ENCODE peak calls at places on chromosomes 2 and 18, in seven cellular contexts. Q is uterus, Z is ovary, M is tibial nerve, H is ascending aorta, A is A549, N is HepG2. J is an unnamed sample. For H3K4me1, the result is how much of the 10 kb centered on the place peaks cover.

GRCh38 chr2:155690785-155691184 is 641.7 kb downstream of the NR4A2 start:
- DNase-seq in N (no peak), M (no peak), H (no peak), Z (no peak), Q (no peak), A (no peak), J (no peak)

GRCh38 chr2:229669841-229670240 is 44.5 kb downstream of the DNER start:
- DNase-seq in A (no peak), N (no peak), H (no peak), Q (no peak), Z (no peak), M (no peak), J (no peak)

GRCh38 chr2:122660786-122661634 is 905.6 kb downstream of the TSN start:
- DNase-seq in M (no peak), H (no peak), Z (no peak), A (no peak), Q (no peak), N (no peak), J (no peak)

GRCh38 chr2:26911911-26912861 is 58.3 kb upstream of the MAPRE3 start:
- DNase-seq in H (peak), A (no peak), M (no peak), Z (no peak), N (no peak), Q (no peak), J (peak)

GRCh38 chr2:12305931-12306330 is 410.8 kb upstream of the TRIB2 start:
- DNase-seq in M (no peak), A (no peak), N (no peak), Q (no peak), H (no peak), Z (no peak), J (no peak)

GRCh38 chr2:80361904-80362303 is 57.4 kb upstream of the LRRTM1 start:
- DNase-seq in Q (no peak), H (no peak), Z (no peak), M (no peak), A (no peak), N (no peak), J (no peak)

GRCh38 chr18:48422947-48423378 is 13.8 kb upstream of the ZBTB7C start:
- DNase-seq in H (no peak), Z (no peak), N (no peak), M (no peak), A (no peak), Q (no peak), J (no peak)

GRCh38 chr2:6497048-6497447 is 368.7 kb downstream of the CMPK2 start:
- DNase-seq in A (no peak), H (no peak), Z (no peak), M (no peak), Q (no peak), N (no peak), J (no peak)

GRCh38 chr2:152407204-152407721 is 72.3 kb downstream of the FMNL2 start:
- DNase-seq in M (peak), Z (peak), A (peak), Q (peak), N (no peak), H (peak), J (peak)

GRCh38 chr2:8458461-8459459 is 223.1 kb upstream of the ID2 start:
- DNase-seq in Q (no peak), N (no peak), H (no peak), A (no peak), M (no peak), Z (no peak), J (no peak)

GRCh38 chr2:120617055-120617454 is 118.6 kb upstream of the GLI2 start:
- DNase-seq in Z (no peak), A (no peak), N (no peak), M (no peak), Q (no peak), H (no peak), J (no peak)

GRCh38 chr2:42906557-42907380 is 114.4 kb upstream of the HAAO start:
- DNase-seq in M (peak), Z (peak), N (no peak), A (no peak), H (peak), Q (peak), J (peak)

GRCh38 chr2:43086451-43087221 is 139.8 kb downstream of the ZFP36L2 start:
- DNase-seq in A (peak), H (peak), N (peak), Z (peak), Q (peak), M (peak), J (peak)

GRCh38 chr2:179460530-179460929 is 195.9 kb upstream of the SESTD1 start:
- DNase-seq in M (no peak), Z (no peak), A (no peak), H (no peak), Q (no peak), N (peak), J (peak)

GRCh38 chr2:24333019-24333540 is 27.3 kb downstream of the ITSN2 start:
- DNase-seq in H (no peak), A (no peak), Q (no peak), Z (no peak), N (no peak), M (no peak), J (no peak)

GRCh38 chr2:165277295-165277694 is 38.1 kb downstream of the SCN2A start:
- DNase-seq in Z (no peak), M (no peak), H (no peak), N (no peak), Q (no peak), A (no peak), J (peak)

GRCh38 chr2:203949228-203949627 is 12.7 kb downstream of the ICOS start:
- DNase-seq in Q (no peak), M (no peak), Z (no peak), N (no peak), A (no peak), H (no peak), J (no peak)

GRCh38 chr2:100285691-100286090 is 36.6 kb downstream of the LONRF2 start:
- DNase-seq in H (no peak), Z (peak), Q (peak), N (no peak), M (no peak), A (no peak), J (peak)

GRCh38 chr18:21134895-21135294 is 23.3 kb upstream of the ROCK1 start:
- DNase-seq in Z (no peak), M (no peak), A (no peak), N (no peak), H (no peak), Q (no peak), J (peak)

GRCh38 chr2:24287171-24287570 is 73.2 kb downstream of the ITSN2 start:
- DNase-seq in H (no peak), N (no peak), A (no peak), Z (no peak), M (no peak), Q (no peak), J (no peak)

GRCh38 chr2:183229386-183229785 is 105.1 kb downstream of the NUP35 start:
- DNase-seq in A (no peak), N (no peak), Z (no peak), M (no peak), H (no peak), Q (no peak), J (no peak)

GRCh38 chr2:24399434-24400206 is 39.3 kb upstream of the ITSN2 start:
- DNase-seq in Z (no peak), M (no peak), A (no peak), N (peak), Q (no peak), H (no peak), J (no peak)

GRCh38 chr2:88735133-88735532 is 43.7 kb downstream of the RPIA start:
- DNase-seq in A (no peak), H (no peak), N (no peak), Q (no peak), Z (no peak), M (no peak), J (no peak)

GRCh38 chr2:66443977-66444855 is 9.3 kb downstream of the MEIS1 start:
- DNase-seq in H (no peak), A (no peak), N (no peak), Q (peak), M (no peak), Z (peak), J (no peak)

GRCh38 chr2:206921507-206921906 is 17.8 kb upstream of the CPO start:
- DNase-seq in Z (no peak), A (no peak), M (peak), Q (no peak), N (no peak), H (no peak), J (no peak)

GRCh38 chr2:184154438-184154837 is 443.9 kb upstream of the ZNF804A start:
- DNase-seq in Z (no peak), H (no peak), N (no peak), M (no peak), Q (no peak), A (no peak), J (no peak)

GRCh38 chr2:107747964-107748583 is 78.6 kb upstream of the RGPD4 start:
- DNase-seq in N (no peak), Z (no peak), A (no peak), M (no peak), Q (no peak), H (no peak), J (no peak)

DNA sequence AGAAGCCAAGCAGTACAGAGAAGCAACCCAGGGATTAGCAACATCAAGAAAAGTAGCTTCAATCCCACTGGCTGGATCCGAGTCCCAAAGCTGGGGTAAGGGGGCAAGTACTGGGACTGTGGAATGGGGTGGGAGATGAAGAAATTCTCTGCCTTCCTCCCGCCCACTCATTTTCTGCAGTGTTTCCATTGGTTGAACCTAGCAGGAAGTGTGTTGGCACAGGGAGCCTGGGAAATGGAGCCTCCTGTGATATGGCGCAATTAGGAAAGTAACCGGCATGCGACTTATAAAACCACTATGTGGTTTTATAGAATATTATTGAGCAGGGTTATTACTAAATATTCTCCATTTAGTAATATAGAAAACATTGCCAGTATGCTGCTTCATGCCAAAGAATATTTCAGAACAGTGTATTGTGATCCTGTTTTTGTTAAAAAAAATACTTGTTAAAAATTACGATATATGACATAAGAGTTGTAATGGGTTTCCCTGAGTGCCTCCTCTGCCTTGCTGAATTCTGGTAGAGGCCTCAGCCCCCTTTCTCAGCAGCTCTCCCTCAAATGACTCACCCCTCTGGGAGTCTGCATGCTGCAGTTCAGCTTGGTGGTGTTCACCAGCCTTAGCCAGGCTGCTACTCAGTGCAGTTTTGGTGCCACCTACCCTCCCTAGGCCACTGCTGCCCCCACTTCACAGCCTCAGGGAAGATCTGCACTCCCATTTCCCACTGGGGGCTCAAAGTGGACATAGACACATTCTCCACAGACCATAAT is 60.5 kb downstream of the HK2 start:
- DNase-seq in Q (no peak), M (no peak), A (no peak), Z (no peak), N (no peak), H (no peak), J (peak)
- H3K4me1 ChIP-seq in Q (under half), M (under half), A (under half), Z (under half), N (under half), H (under half), J (under half)

GRCh38 chr2:205714058-205714776 is 31.9 kb downstream of the NRP2 start:
- DNase-seq in H (no peak), N (no peak), A (no peak), M (no peak), Z (no peak), Q (no peak), J (no peak)

GRCh38 chr2:205714789-205715411 is 32.6 kb downstream of the NRP2 start:
- DNase-seq in Q (no peak), N (no peak), A (no peak), Z (no peak), M (no peak), H (no peak), J (no peak)

GRCh38 chr2:205717999-205718398 is 35.7 kb downstream of the NRP2 start:
- DNase-seq in Q (no peak), H (no peak), A (no peak), N (no peak), Z (no peak), M (no peak), J (no peak)

GRCh38 chr2:205712983-205713531 is 30.8 kb downstream of the NRP2 start:
- DNase-seq in A (no peak), Q (no peak), H (no peak), M (no peak), Z (no peak), N (no peak), J (peak)

GRCh38 chr2:205716126-205716525 is 33.8 kb downstream of the NRP2 start:
- DNase-seq in Z (no peak), N (no peak), Q (no peak), M (no peak), A (peak), H (no peak), J (no peak)
- TF ChIP-seq CTCF in Z (no peak), N (peak), Q (no peak), M (no peak), A (peak), H (no peak), J (no peak)

GRCh38 chr2:20618468-20618885 is 32.4 kb downstream of the HS1BP3 start:
- DNase-seq in A (no peak), H (peak), Z (no peak), M (peak), Q (peak), N (no peak), J (no peak)

GRCh38 chr2:20616341-20616871 is 34.5 kb downstream of the HS1BP3 start:
- DNase-seq in H (peak), Q (peak), M (no peak), A (no peak), N (no peak), Z (peak), J (no peak)

GRCh38 chr2:20615466-20616241 is 35.2 kb downstream of the HS1BP3 start:
- DNase-seq in N (peak), Q (peak), H (peak), M (peak), Z (peak), A (no peak), J (no peak)

GRCh38 chr2:20617892-20618467 is 32.9 kb downstream of the HS1BP3 start:
- DNase-seq in M (peak), A (peak), N (peak), H (peak), Q (peak), Z (peak), J (peak)

GRCh38 chr2:20617081-20617575 is 33.8 kb downstream of the HS1BP3 start:
- DNase-seq in H (peak), N (no peak), A (no peak), Z (peak), M (peak), Q (peak), J (no peak)
- H3K4me1 ChIP-seq in H (half or more), N (half or more), A (under half), Z (under half), M (half or more), Q (under half), J (under half)

GRCh38 chr18:26656944-26657536 is 108.7 kb upstream of the KCTD1 start:
- DNase-seq in Z (peak), H (peak), M (peak), A (peak), N (peak), Q (peak), J (peak)
- TF ChIP-seq CTCF in Z (no peak), H (no peak), M (no peak), A (no peak), N (peak), Q (peak), J (peak)

DNA sequence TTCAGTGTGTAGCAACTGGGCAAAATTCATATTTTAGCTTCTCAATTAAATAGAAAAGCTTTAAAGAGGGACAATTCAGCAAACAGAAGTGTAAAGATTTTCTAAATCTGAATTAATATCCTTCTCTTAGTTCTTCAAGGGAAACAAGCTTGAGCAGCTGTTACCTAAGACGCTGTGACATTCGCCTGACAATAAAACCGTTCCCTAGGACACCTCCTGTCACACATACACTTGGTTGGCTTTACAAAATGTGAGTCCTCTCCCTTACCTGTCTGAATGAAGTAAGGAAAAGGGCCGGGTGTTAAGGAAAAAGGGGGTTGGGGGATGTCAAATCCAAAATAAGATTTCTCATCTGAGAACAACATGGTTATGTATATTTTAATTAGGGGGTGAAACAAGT is 2.1 kb downstream of the SERTAD2 start:
- DNase-seq in N (no peak), M (no peak), H (no peak), A (no peak), Z (no peak), Q (no peak), J (no peak)
- H3K4me1 ChIP-seq in N (half or more), M (under half), H (under half), A (half or more), Z (under half), Q (under half), J (under half)

GRCh38 chr2:172430027-172430426 is 2.6 kb downstream of the ITGA6 start:
- DNase-seq in M (no peak), Z (no peak), N (no peak), Q (no peak), A (no peak), H (no peak), J (no peak)

GRCh38 chr2:172428841-172429173 is 1.4 kb downstream of the ITGA6 start:
- DNase-seq in H (no peak), Z (no peak), Q (no peak), A (no peak), M (no peak), N (peak), J (no peak)

GRCh38 chr2:172427990-172428840 is 829 bp downstream of the ITGA6 start:
- DNase-seq in H (no peak), Z (peak), M (peak), A (peak), N (peak), Q (peak), J (peak)

GRCh38 chr2:172430671-172431070 is 3.3 kb downstream of the ITGA6 start:
- DNase-seq in A (no peak), Q (no peak), H (no peak), Z (no peak), M (no peak), N (no peak), J (no peak)

DNA sequence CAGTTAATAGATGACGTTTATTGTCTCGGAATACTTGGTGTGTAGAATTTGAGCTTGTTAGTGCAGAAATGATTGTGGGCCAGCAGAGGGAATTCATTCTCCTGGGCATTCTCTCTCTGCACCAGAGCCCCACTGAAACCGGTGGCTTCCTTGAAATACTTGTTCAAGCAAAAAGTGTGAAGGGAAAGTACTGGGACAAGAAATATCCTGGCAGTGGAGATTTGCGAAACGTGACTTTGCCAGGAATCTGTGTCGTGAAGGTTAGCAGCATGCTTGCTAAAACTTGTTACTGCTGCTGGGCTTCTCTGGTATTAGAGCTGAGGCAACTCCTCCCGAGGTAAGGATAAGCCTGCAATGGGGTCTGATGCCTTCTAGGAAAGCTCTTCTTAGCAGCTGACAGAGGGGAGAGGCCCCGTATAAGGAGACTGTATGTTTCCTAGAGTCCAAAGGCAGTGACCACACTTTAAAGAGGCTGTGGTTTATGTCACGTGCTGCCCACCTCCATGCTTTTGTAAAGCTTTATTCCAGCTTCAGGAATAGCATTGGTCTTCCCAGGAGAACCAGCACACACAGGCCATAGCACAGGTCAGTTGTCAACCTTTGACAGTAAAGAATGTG is 2.1 kb downstream of the ITGA6 start:
- DNase-seq in M (no peak), H (no peak), N (no peak), Z (no peak), A (no peak), Q (no peak), J (no peak)
- TF ChIP-seq CTCF in M (no peak), H (no peak), N (no peak), Z (no peak), A (no peak), Q (no peak), J (no peak)

DNA sequence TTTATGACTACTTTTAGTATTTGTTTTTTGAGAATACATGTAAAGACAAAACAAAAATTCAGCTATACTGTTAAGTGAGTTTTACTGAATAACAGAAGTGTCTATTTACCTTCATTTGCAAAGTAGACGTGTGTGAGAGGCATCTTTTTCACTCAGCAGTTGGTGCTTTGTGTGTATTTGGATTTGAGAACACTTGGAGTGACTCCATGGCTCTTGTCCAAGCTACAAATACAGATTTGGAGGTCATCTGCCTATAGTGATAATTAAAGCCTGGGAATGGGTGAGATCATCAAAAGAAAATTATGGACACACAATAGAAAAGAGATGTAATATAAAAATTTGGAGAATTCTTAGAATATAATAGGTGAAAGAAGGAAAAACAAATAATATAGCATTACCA is 6.2 kb downstream of the NAB1 start:
- DNase-seq in M (no peak), Z (no peak), Q (no peak), N (no peak), A (no peak), H (no peak), J (no peak)
- H3K4me1 ChIP-seq in M (under half), Z (under half), Q (under half), N (under half), A (half or more), H (under half), J (under half)

DNA sequence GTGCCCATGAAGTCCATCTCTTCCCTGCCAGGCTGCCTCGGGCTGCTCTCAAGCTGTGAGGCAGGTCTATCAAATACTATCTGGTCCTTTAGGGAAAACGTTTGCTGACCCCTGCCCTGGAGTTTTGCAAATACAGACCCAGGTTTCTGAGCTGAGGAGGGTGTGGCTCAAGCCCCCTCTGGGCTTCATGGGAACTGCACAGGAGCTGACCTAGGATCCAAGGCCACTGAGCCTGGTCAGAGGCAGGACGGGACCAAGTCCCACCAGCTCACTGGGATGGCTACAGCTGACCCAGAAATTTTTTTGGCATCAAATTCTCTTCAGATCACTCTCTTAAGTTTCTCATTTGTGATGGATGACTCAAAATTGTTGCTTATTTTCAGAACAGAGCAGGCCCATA is 14.1 kb downstream of the ZNF516 start:
- DNase-seq in Z (no peak), M (no peak), Q (no peak), H (no peak), N (peak), A (peak), J (no peak)
- TF ChIP-seq CTCF in Z (no peak), M (no peak), Q (no peak), H (no peak), N (peak), A (no peak), J (peak)

GRCh38 chr2:173355866-173356508 is 1.3 kb downstream of the CDCA7 start:
- DNase-seq in Z (no peak), Q (no peak), H (no peak), N (peak), A (no peak), M (no peak), J (no peak)
- H3K4me1 ChIP-seq in Z (under half), Q (under half), H (under half), N (under half), A (under half), M (under half), J (under half)

GRCh38 chr2:238750212-238750904 is 97.5 kb upstream of the TWIST2 start:
- DNase-seq in H (no peak), Z (no peak), Q (no peak), A (no peak), M (no peak), N (no peak), J (no peak)

GRCh38 chr2:238754259-238754658 is 93.6 kb upstream of the TWIST2 start:
- DNase-seq in A (no peak), M (no peak), N (no peak), Z (no peak), H (no peak), Q (no peak), J (no peak)
- TF ChIP-seq CTCF in A (no peak), M (no peak), N (peak), Z (no peak), H (no peak), Q (no peak), J (no peak)

J was measured in A673.